ENCODE peak calls at places on chromosomes 13 and 19, in seven cellular contexts. One of them, this sample, is unnamed.

GRCh38 chr13:94335786-94336357 is 143.6 kb downstream of the DCT start:
- DNase-seq in breast epithelium: no peak
- DNase-seq in cardiac fibroblast: no peak
- DNase-seq in MM.1S: no peak
- DNase-seq in suprapubic skin: no peak
- DNase-seq in Peyer's patch: no peak
- DNase-seq in ovary: no peak
- DNase-seq in this sample: no peak

GRCh38 chr13:54733639-54734038 is 1705.0 kb downstream of the OLFM4 start:
- DNase-seq in MM.1S: no peak
- DNase-seq in suprapubic skin: no peak
- DNase-seq in ovary: no peak
- DNase-seq in cardiac fibroblast: no peak
- DNase-seq in Peyer's patch: no peak
- DNase-seq in breast epithelium: no peak
- DNase-seq in this sample: no peak

GRCh38 chr13:80923907-80924306 is 583.0 kb upstream of the SPRY2 start:
- DNase-seq in ovary: no peak
- DNase-seq in Peyer's patch: no peak
- DNase-seq in breast epithelium: no peak
- DNase-seq in suprapubic skin: no peak
- DNase-seq in MM.1S: no peak
- DNase-seq in cardiac fibroblast: peak
- DNase-seq in this sample: no peak

GRCh38 chr13:35014606-35015005 is 72.5 kb downstream of the NBEA start:
- DNase-seq in suprapubic skin: no peak
- DNase-seq in breast epithelium: no peak
- DNase-seq in cardiac fibroblast: no peak
- DNase-seq in ovary: no peak
- DNase-seq in MM.1S: no peak
- DNase-seq in Peyer's patch: no peak
- DNase-seq in this sample: no peak

GRCh38 chr19:35344511-35345031 is 3.1 kb upstream of the FFAR1 start:
- DNase-seq in breast epithelium: peak
- DNase-seq in cardiac fibroblast: no peak
- DNase-seq in ovary: peak
- DNase-seq in Peyer's patch: peak
- DNase-seq in suprapubic skin: peak
- DNase-seq in MM.1S: no peak
- DNase-seq in this sample: no peak

GRCh38 chr13:99379856-99380255 is 72.7 kb upstream of the GPR183 start:
- DNase-seq in cardiac fibroblast: no peak
- DNase-seq in Peyer's patch: no peak
- DNase-seq in suprapubic skin: no peak
- DNase-seq in breast epithelium: no peak
- DNase-seq in ovary: no peak
- DNase-seq in MM.1S: no peak
- DNase-seq in this sample: no peak

GRCh38 chr13:88544836-88545235 is 873.7 kb downstream of the SLITRK5 start:
- DNase-seq in ovary: no peak
- DNase-seq in suprapubic skin: no peak
- DNase-seq in cardiac fibroblast: no peak
- DNase-seq in breast epithelium: no peak
- DNase-seq in MM.1S: no peak
- DNase-seq in Peyer's patch: no peak
- DNase-seq in this sample: no peak

GRCh38 chr19:43628646-43629326 is 9.4 kb upstream of the ZNF428 start:
- DNase-seq in ovary: no peak
- DNase-seq in cardiac fibroblast: no peak
- DNase-seq in MM.1S: no peak
- DNase-seq in breast epithelium: no peak
- DNase-seq in Peyer's patch: no peak
- DNase-seq in suprapubic skin: no peak
- DNase-seq in this sample: no peak

GRCh38 chr19:18322318-18322758 is 538 bp downstream of the LSM4 start:
- DNase-seq in ovary: no peak
- DNase-seq in MM.1S: peak
- DNase-seq in cardiac fibroblast: peak
- DNase-seq in suprapubic skin: no peak
- DNase-seq in Peyer's patch: peak
- DNase-seq in breast epithelium: no peak
- DNase-seq in this sample: peak

GRCh38 chr13:108263961-108264360 is 5.6 kb upstream of the TNFSF13B start:
- DNase-seq in cardiac fibroblast: no peak
- DNase-seq in suprapubic skin: no peak
- DNase-seq in ovary: no peak
- DNase-seq in breast epithelium: no peak
- DNase-seq in Peyer's patch: no peak
- DNase-seq in MM.1S: no peak
- DNase-seq in this sample: no peak

GRCh38 chr13:99218969-99219368 is 18.3 kb downstream of the UBAC2 start:
- DNase-seq in ovary: no peak
- DNase-seq in MM.1S: no peak
- DNase-seq in cardiac fibroblast: no peak
- DNase-seq in Peyer's patch: peak
- DNase-seq in breast epithelium: no peak
- DNase-seq in suprapubic skin: no peak
- DNase-seq in this sample: peak

GRCh38 chr13:43390101-43390500 is 366.7 kb downstream of the DNAJC15 start:
- DNase-seq in cardiac fibroblast: peak
- DNase-seq in ovary: no peak
- DNase-seq in MM.1S: peak
- DNase-seq in Peyer's patch: no peak
- DNase-seq in suprapubic skin: no peak
- DNase-seq in breast epithelium: no peak
- DNase-seq in this sample: no peak

GRCh38 chr13:31867709-31868108 is 128.4 kb downstream of the RXFP2 start:
- DNase-seq in suprapubic skin: no peak
- DNase-seq in breast epithelium: no peak
- DNase-seq in ovary: no peak
- DNase-seq in MM.1S: no peak
- DNase-seq in cardiac fibroblast: no peak
- DNase-seq in Peyer's patch: no peak
- DNase-seq in this sample: no peak

GRCh38 chr13:99376924-99377323 is 69.7 kb upstream of the GPR183 start:
- DNase-seq in Peyer's patch: no peak
- DNase-seq in ovary: no peak
- DNase-seq in MM.1S: no peak
- DNase-seq in suprapubic skin: no peak
- DNase-seq in cardiac fibroblast: no peak
- DNase-seq in breast epithelium: no peak
- DNase-seq in this sample: no peak

GRCh38 chr19:48497728-48498575 is 13.7 kb downstream of the LMTK3 start:
- DNase-seq in suprapubic skin: no peak
- DNase-seq in cardiac fibroblast: no peak
- DNase-seq in ovary: peak
- DNase-seq in breast epithelium: no peak
- DNase-seq in Peyer's patch: no peak
- DNase-seq in MM.1S: no peak
- DNase-seq in this sample: no peak

GRCh38 chr13:107977175-107977574 is 238.2 kb downstream of the LIG4 start:
- DNase-seq in MM.1S: no peak
- DNase-seq in breast epithelium: no peak
- DNase-seq in ovary: no peak
- DNase-seq in cardiac fibroblast: no peak
- DNase-seq in suprapubic skin: no peak
- DNase-seq in Peyer's patch: no peak
- DNase-seq in this sample: no peak

GRCh38 chr19:18291590-18292459 is 10.4 kb upstream of the JUND start:
- DNase-seq in cardiac fibroblast: peak
- DNase-seq in breast epithelium: peak
- DNase-seq in suprapubic skin: peak
- DNase-seq in Peyer's patch: peak
- DNase-seq in ovary: peak
- DNase-seq in MM.1S: no peak
- DNase-seq in this sample: peak

GRCh38 chr13:42796747-42797356 is 15.5 kb downstream of the FAM216B start:
- DNase-seq in breast epithelium: no peak
- DNase-seq in suprapubic skin: no peak
- DNase-seq in Peyer's patch: no peak
- DNase-seq in ovary: no peak
- DNase-seq in cardiac fibroblast: no peak
- DNase-seq in MM.1S: no peak
- DNase-seq in this sample: no peak

GRCh38 chr19:15161028-15161984 is 39.5 kb downstream of the NOTCH3 start:
- DNase-seq in Peyer's patch: no peak
- DNase-seq in ovary: no peak
- DNase-seq in suprapubic skin: no peak
- DNase-seq in breast epithelium: no peak
- DNase-seq in MM.1S: peak
- DNase-seq in cardiac fibroblast: peak
- DNase-seq in this sample: no peak

GRCh38 chr19:961866-962620 is 22.1 kb upstream of the WDR18 start:
- DNase-seq in Peyer's patch: no peak
- DNase-seq in breast epithelium: no peak
- DNase-seq in MM.1S: no peak
- DNase-seq in cardiac fibroblast: no peak
- DNase-seq in suprapubic skin: no peak
- DNase-seq in ovary: no peak
- DNase-seq in this sample: peak

GRCh38 chr19:35628565-35629331 is at the start of gene RBM42:
- DNase-seq in breast epithelium: peak
- DNase-seq in MM.1S: peak
- DNase-seq in Peyer's patch: peak
- DNase-seq in suprapubic skin: peak
- DNase-seq in ovary: peak
- DNase-seq in cardiac fibroblast: peak
- DNase-seq in this sample: peak

GRCh38 chr13:29594310-29594709 is 1.2 kb downstream of the SLC7A1 start:
- DNase-seq in Peyer's patch: peak
- DNase-seq in MM.1S: peak
- DNase-seq in cardiac fibroblast: peak
- DNase-seq in ovary: no peak
- DNase-seq in breast epithelium: no peak
- DNase-seq in suprapubic skin: no peak
- DNase-seq in this sample: peak

GRCh38 chr13:106455777-106456176 is 79.7 kb downstream of the EFNB2 start:
- DNase-seq in breast epithelium: no peak
- DNase-seq in Peyer's patch: no peak
- DNase-seq in ovary: no peak
- DNase-seq in cardiac fibroblast: no peak
- DNase-seq in MM.1S: no peak
- DNase-seq in suprapubic skin: no peak
- DNase-seq in this sample: no peak

GRCh38 chr19:56900573-56901097 is 60.1 kb upstream of the PEG3 start:
- DNase-seq in MM.1S: no peak
- DNase-seq in Peyer's patch: no peak
- DNase-seq in cardiac fibroblast: peak
- DNase-seq in breast epithelium: no peak
- DNase-seq in ovary: no peak
- DNase-seq in suprapubic skin: no peak
- DNase-seq in this sample: no peak

GRCh38 chr13:28704282-28704681 is 14.5 kb downstream of the SLC46A3 start:
- DNase-seq in ovary: no peak
- DNase-seq in MM.1S: no peak
- DNase-seq in breast epithelium: no peak
- DNase-seq in Peyer's patch: no peak
- DNase-seq in cardiac fibroblast: no peak
- DNase-seq in suprapubic skin: no peak
- DNase-seq in this sample: no peak

GRCh38 chr19:3981736-3982681 is 3.3 kb downstream of the EEF2 start:
- DNase-seq in breast epithelium: no peak
- DNase-seq in suprapubic skin: peak
- DNase-seq in cardiac fibroblast: no peak
- DNase-seq in ovary: peak
- DNase-seq in Peyer's patch: no peak
- DNase-seq in MM.1S: no peak
- DNase-seq in this sample: no peak

GRCh38 chr19:3979674-3980352 is 5.5 kb downstream of the EEF2 start:
- DNase-seq in MM.1S: no peak
- DNase-seq in cardiac fibroblast: no peak
- DNase-seq in breast epithelium: no peak
- DNase-seq in Peyer's patch: no peak
- DNase-seq in ovary: peak
- DNase-seq in suprapubic skin: no peak
- DNase-seq in this sample: no peak

GRCh38 chr19:3982701-3983541 is 2.3 kb downstream of the EEF2 start:
- DNase-seq in breast epithelium: no peak
- DNase-seq in suprapubic skin: peak
- DNase-seq in cardiac fibroblast: no peak
- DNase-seq in Peyer's patch: no peak
- DNase-seq in ovary: peak
- DNase-seq in MM.1S: no peak
- DNase-seq in this sample: no peak

GRCh38 chr19:3980353-3981251 is 4.7 kb downstream of the EEF2 start:
- DNase-seq in breast epithelium: no peak
- DNase-seq in Peyer's patch: no peak
- DNase-seq in ovary: no peak
- DNase-seq in cardiac fibroblast: no peak
- DNase-seq in suprapubic skin: peak
- DNase-seq in MM.1S: no peak
- DNase-seq in this sample: no peak

DNA sequence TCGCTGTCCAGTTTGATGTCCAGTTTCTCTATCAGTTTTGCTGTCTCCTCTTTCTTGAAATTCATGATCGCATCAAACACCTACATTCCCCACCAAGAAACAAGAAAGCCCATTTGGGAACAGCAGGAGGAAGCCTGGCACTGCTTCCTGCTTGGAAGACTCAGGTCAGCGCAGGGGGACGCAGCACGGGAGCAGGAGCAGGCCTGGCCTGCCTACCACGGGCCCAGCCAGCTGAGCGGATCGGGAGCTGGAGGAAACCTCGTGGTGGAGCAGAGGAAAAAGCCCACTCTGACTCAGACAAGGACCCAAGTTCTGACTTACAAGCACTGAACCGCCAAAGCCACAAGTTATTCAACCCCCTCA is 3.9 kb downstream of the EEF2 start:
- DNase-seq in ovary: no peak
- DNase-seq in cardiac fibroblast: no peak
- DNase-seq in suprapubic skin: no peak
- DNase-seq in MM.1S: no peak
- DNase-seq in breast epithelium: no peak
- DNase-seq in Peyer's patch: no peak
- DNase-seq in this sample: no peak
- H3K4me3 ChIP-seq in ovary: no peak
- H3K4me3 ChIP-seq in cardiac fibroblast: no peak
- H3K4me3 ChIP-seq in suprapubic skin: no peak
- H3K4me3 ChIP-seq in MM.1S: no peak
- H3K4me3 ChIP-seq in breast epithelium: no peak
- H3K4me3 ChIP-seq in Peyer's patch: no peak
- H3K4me3 ChIP-seq in this sample: no peak

GRCh38 chr13:26948353-26948752 is 187.8 kb upstream of the GPR12 start:
- DNase-seq in cardiac fibroblast: no peak
- DNase-seq in ovary: no peak
- DNase-seq in MM.1S: no peak
- DNase-seq in suprapubic skin: no peak
- DNase-seq in Peyer's patch: no peak
- DNase-seq in breast epithelium: no peak
- DNase-seq in this sample: no peak
- H3K4me3 ChIP-seq in cardiac fibroblast: no peak
- H3K4me3 ChIP-seq in ovary: no peak
- H3K4me3 ChIP-seq in MM.1S: no peak
- H3K4me3 ChIP-seq in suprapubic skin: no peak
- H3K4me3 ChIP-seq in Peyer's patch: no peak
- H3K4me3 ChIP-seq in breast epithelium: no peak
- H3K4me3 ChIP-seq in this sample: no peak

GRCh38 chr19:53037101-53038097 is 7.1 kb upstream of the ERVV-2 start:
- DNase-seq in MM.1S: no peak
- DNase-seq in suprapubic skin: no peak
- DNase-seq in Peyer's patch: no peak
- DNase-seq in ovary: no peak
- DNase-seq in cardiac fibroblast: peak
- DNase-seq in breast epithelium: no peak
- DNase-seq in this sample: no peak
- H3K4me3 ChIP-seq in MM.1S: no peak
- H3K4me3 ChIP-seq in suprapubic skin: peak
- H3K4me3 ChIP-seq in Peyer's patch: no peak
- H3K4me3 ChIP-seq in ovary: no peak
- H3K4me3 ChIP-seq in cardiac fibroblast: peak
- H3K4me3 ChIP-seq in breast epithelium: peak
- H3K4me3 ChIP-seq in this sample: peak

GRCh38 chr13:25177636-25178035 is 5.5 kb upstream of the AMER2 start:
- DNase-seq in Peyer's patch: no peak
- DNase-seq in ovary: no peak
- DNase-seq in cardiac fibroblast: no peak
- DNase-seq in MM.1S: no peak
- DNase-seq in breast epithelium: no peak
- DNase-seq in suprapubic skin: no peak
- DNase-seq in this sample: no peak
- H3K4me3 ChIP-seq in Peyer's patch: no peak
- H3K4me3 ChIP-seq in ovary: no peak
- H3K4me3 ChIP-seq in cardiac fibroblast: no peak
- H3K4me3 ChIP-seq in MM.1S: no peak
- H3K4me3 ChIP-seq in breast epithelium: no peak
- H3K4me3 ChIP-seq in suprapubic skin: no peak
- H3K4me3 ChIP-seq in this sample: no peak

This sample was measured in transverse colon.